ENCODE peak calls at places on chromosomes 12 and 14, in eight cellular contexts. L is HCT116, G is IMR-90, D is neural progenitor cell, A is fibroblast of villous mesenchyme, F is GM13976, I is HepG2, U is keratinocyte. W is an unnamed sample.

GRCh38 chr14:75562048-75562447 is 16.4 kb upstream of the FLVCR2 start:
- DNase-seq in G (no peak), F (no peak), D (no peak), U (no peak), I (no peak), L (no peak), A (no peak), W (no peak)

GRCh38 chr12:108850854-108851573 is 6.4 kb downstream of the SSH1 start:
- DNase-seq in I (no peak), A (peak), U (no peak), D (no peak), F (peak), G (peak), L (no peak), W (peak)

GRCh38 chr12:57223191-57224165 is 6.0 kb upstream of the SHMT2 start:
- DNase-seq in D (no peak), I (no peak), A (no peak), U (no peak), L (no peak), G (no peak), F (no peak), W (no peak)

GRCh38 chr14:89249296-89249565 is 167.8 kb downstream of the FOXN3 start:
- DNase-seq in L (no peak), U (peak), A (no peak), G (peak), I (no peak), D (no peak), F (no peak), W (no peak)

GRCh38 chr12:53984901-53985357 is at the start of gene HOXC10:
- DNase-seq in F (peak), U (no peak), G (peak), A (peak), I (peak), D (peak), L (peak), W (peak)

GRCh38 chr14:51473351-51473750 is 178.4 kb upstream of the FRMD6 start:
- DNase-seq in D (no peak), A (no peak), U (no peak), F (no peak), I (no peak), G (no peak), L (no peak), W (no peak)

GRCh38 chr12:3633396-3633795 is 119.5 kb downstream of the CRACR2A start:
- DNase-seq in D (no peak), G (no peak), U (no peak), I (no peak), F (no peak), A (no peak), L (no peak), W (no peak)

GRCh38 chr14:95597784-95598204 is 62.9 kb downstream of the GLRX5 start:
- DNase-seq in L (no peak), F (no peak), G (peak), I (no peak), U (no peak), A (peak), D (peak), W (peak)

GRCh38 chr14:65846469-65846868 is 433.9 kb downstream of the FUT8 start:
- DNase-seq in G (no peak), I (no peak), U (no peak), D (no peak), F (peak), L (no peak), A (no peak), W (peak)

GRCh38 chr12:116590561-116590960 is 31.4 kb downstream of the MAP1LC3B2 start:
- DNase-seq in I (peak), D (no peak), L (no peak), U (no peak), F (no peak), G (no peak), A (no peak), W (no peak)

GRCh38 chr12:1917172-1918070 is 1.0 kb downstream of the CACNA2D4 start:
- DNase-seq in A (no peak), G (no peak), L (no peak), D (no peak), I (no peak), U (no peak), F (peak), W (peak)

GRCh38 chr14:33948143-33948962 is 2.5 kb downstream of the EGLN3 start:
- DNase-seq in F (no peak), I (no peak), G (no peak), D (no peak), U (no peak), L (no peak), A (no peak), W (no peak)

GRCh38 chr14:34128665-34129064 is 177.8 kb upstream of the EGLN3 start:
- DNase-seq in U (no peak), A (no peak), I (no peak), F (no peak), D (no peak), G (no peak), L (no peak), W (no peak)

GRCh38 chr12:51087818-51088217 is 4.4 kb upstream of the CSRNP2 start:
- DNase-seq in G (no peak), L (no peak), I (no peak), D (no peak), A (no peak), U (no peak), F (peak), W (peak)

GRCh38 chr14:69376439-69376838 is 21.7 kb downstream of the ERH start:
- DNase-seq in F (no peak), D (no peak), L (no peak), G (peak), A (peak), I (peak), U (no peak), W (no peak)

GRCh38 chr14:95562892-95563685 is 28.2 kb downstream of the GLRX5 start:
- DNase-seq in G (peak), D (no peak), U (no peak), L (no peak), F (no peak), A (peak), I (peak), W (no peak)

GRCh38 chr14:99064262-99064954 is 207.6 kb downstream of the BCL11B start:
- DNase-seq in L (no peak), I (no peak), A (no peak), D (no peak), U (peak), G (no peak), F (no peak), W (no peak)

GRCh38 chr14:106294324-106294723 is 767.9 kb downstream of the TMEM121 start:
- DNase-seq in F (no peak), A (no peak), I (no peak), D (no peak), G (no peak), U (no peak), L (no peak), W (no peak)

GRCh38 chr12:70606001-70606400 is 31.2 kb downstream of the PTPRB start:
- DNase-seq in F (no peak), I (peak), U (peak), G (peak), L (no peak), A (no peak), D (no peak), W (no peak)

GRCh38 chr12:68977335-68977734 is 44.4 kb upstream of the CPM start:
- DNase-seq in F (no peak), A (no peak), D (no peak), L (no peak), U (no peak), I (no peak), G (no peak), W (no peak)

GRCh38 chr12:68975811-68976210 is 42.8 kb upstream of the CPM start:
- DNase-seq in A (no peak), F (no peak), G (no peak), D (no peak), U (no peak), I (no peak), L (no peak), W (no peak)

GRCh38 chr12:68976304-68976915 is 43.4 kb upstream of the CPM start:
- DNase-seq in I (peak), F (no peak), G (no peak), L (no peak), D (no peak), A (no peak), U (no peak), W (no peak)

GRCh38 chr12:68978678-68979077 is 45.7 kb upstream of the CPM start:
- DNase-seq in L (no peak), F (no peak), U (no peak), I (no peak), A (no peak), D (no peak), G (no peak), W (no peak)

GRCh38 chr12:68977909-68978610 is 45.1 kb upstream of the CPM start:
- DNase-seq in D (no peak), G (no peak), I (no peak), L (no peak), A (no peak), F (no peak), U (no peak), W (no peak)
- TF ChIP-seq CTCF in D (no peak), G (no peak), I (no peak), L (no peak), A (no peak), F (no peak), U (no peak), W (no peak)

DNA sequence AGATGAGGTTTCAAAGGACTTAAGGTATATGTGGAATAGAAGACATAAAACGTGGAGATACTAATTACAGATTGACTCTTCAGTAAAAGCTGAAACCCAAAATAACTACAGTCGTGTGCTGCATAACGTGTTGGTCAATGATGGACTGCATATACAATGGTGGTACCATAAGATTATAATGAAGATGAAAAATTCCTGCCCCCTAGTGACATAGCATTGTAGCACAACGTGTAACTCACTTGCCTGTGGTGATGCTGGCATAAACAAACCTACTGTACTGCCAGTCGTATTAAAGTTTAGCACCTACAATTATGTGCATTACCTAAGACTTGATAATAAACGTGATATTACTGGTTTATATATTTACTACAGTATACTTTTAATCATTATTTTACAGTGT is 150.3 kb downstream of the LRRK2 start:
- DNase-seq in U (no peak), L (peak), D (no peak), A (peak), I (peak), F (no peak), G (peak), W (no peak)
- TF ChIP-seq CTCF in U (peak), L (peak), D (peak), A (no peak), I (no peak), F (peak), G (peak), W (no peak)

DNA sequence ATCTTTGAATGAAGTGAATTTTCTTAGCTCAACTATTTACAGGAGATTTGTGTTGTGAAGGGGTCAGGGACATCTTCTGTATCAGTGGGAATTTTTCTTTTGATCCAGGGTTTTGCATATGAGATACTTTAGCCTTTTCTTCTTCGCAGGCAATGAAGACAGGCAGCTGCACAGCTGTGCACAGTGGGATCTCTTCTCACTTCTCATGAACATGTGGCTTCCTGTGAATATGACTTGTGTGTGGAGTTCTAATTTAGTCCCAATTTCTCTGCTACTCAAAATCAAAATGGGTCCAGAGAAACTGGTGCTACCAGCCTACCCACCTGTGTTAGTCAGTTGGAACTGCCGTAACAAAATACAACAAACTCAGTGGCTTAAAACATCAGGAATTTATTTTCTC is 37.8 kb downstream of the ARF6 start:
- DNase-seq in F (no peak), A (no peak), L (no peak), G (no peak), D (no peak), I (no peak), U (no peak), W (no peak)
- TF ChIP-seq CTCF in F (no peak), A (no peak), L (no peak), G (no peak), D (no peak), I (no peak), U (no peak), W (no peak)

GRCh38 chr14:25032092-25032784 is 17.7 kb downstream of the STXBP6 start:
- DNase-seq in U (no peak), I (peak), A (no peak), D (no peak), G (no peak), F (no peak), L (no peak), W (no peak)
- TF ChIP-seq CTCF in U (peak), I (peak), A (peak), D (peak), G (no peak), F (no peak), L (peak), W (peak)

GRCh38 chr14:90509403-90509802 is 112.6 kb downstream of the CALM1 start:
- DNase-seq in F (no peak), U (no peak), L (no peak), I (no peak), D (no peak), A (no peak), G (no peak), W (no peak)
- TF ChIP-seq CTCF in F (no peak), U (no peak), L (peak), I (no peak), D (no peak), A (no peak), G (no peak), W (no peak)

DNA sequence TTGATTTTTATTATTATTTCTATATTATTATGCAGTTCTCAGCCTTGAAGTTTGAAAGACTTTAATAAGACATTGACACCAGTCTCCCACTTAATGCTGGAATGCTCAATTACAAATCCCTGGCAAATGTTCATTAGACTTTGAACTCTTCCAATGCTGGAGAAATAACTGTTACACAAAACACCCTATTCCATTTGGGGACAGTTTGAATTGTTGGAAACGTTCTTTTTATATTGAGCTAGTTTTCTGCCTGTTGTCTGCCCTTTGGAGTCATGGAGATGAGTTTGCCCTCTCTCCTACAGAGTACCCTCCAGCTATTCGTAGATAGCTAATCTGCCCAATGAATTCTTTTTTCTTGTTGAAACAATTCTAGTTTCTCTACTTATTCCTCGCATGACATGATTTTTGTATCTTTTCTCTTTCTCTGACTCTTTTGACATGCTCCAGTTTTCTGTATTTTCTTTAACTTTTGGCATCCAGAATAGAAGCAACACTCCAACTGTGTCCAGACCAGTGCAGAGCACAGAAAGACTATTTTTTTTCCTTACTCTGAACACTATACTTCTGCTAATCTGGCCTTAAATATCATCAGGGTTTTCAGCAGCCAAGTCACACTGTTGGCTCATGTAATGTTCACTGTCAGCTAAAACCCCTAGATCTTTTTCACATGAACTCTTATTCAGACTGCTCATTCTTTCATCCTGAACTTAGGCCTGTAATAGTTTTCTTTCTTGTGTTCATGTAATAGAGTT is 379.3 kb downstream of the RAD51B start:
- DNase-seq in L (no peak), F (no peak), D (no peak), A (no peak), G (no peak), I (peak), U (no peak), W (no peak)
- TF ChIP-seq CTCF in L (no peak), F (no peak), D (no peak), A (no peak), G (no peak), I (no peak), U (no peak), W (no peak)

GRCh38 chr14:25033358-25033757 is 16.6 kb downstream of the STXBP6 start:
- DNase-seq in U (no peak), L (no peak), I (no peak), G (no peak), A (no peak), F (no peak), D (no peak), W (no peak)

GRCh38 chr14:25038044-25038668 is 11.8 kb downstream of the STXBP6 start:
- DNase-seq in D (no peak), A (no peak), G (no peak), L (no peak), I (no peak), U (no peak), F (no peak), W (no peak)

GRCh38 chr14:25039933-25040332 is 10.0 kb downstream of the STXBP6 start:
- DNase-seq in A (no peak), U (no peak), F (no peak), L (no peak), G (no peak), I (no peak), D (no peak), W (no peak)

GRCh38 chr14:25037032-25037431 is 12.9 kb downstream of the STXBP6 start:
- DNase-seq in I (no peak), L (no peak), G (no peak), A (no peak), U (no peak), D (no peak), F (no peak), W (no peak)

GRCh38 chr14:25034803-25035681 is 14.9 kb downstream of the STXBP6 start:
- DNase-seq in A (no peak), U (no peak), L (no peak), F (no peak), G (no peak), I (peak), D (no peak), W (no peak)
- TF ChIP-seq CTCF in A (no peak), U (no peak), L (no peak), F (no peak), G (no peak), I (peak), D (no peak), W (no peak)

GRCh38 chr12:13299457-13299856 is 102.9 kb downstream of the EMP1 start:
- DNase-seq in L (no peak), F (no peak), U (no peak), D (no peak), G (no peak), I (no peak), A (no peak), W (no peak)
- TF ChIP-seq CTCF in L (no peak), F (no peak), U (no peak), D (no peak), G (no peak), I (no peak), A (no peak), W (no peak)

DNA sequence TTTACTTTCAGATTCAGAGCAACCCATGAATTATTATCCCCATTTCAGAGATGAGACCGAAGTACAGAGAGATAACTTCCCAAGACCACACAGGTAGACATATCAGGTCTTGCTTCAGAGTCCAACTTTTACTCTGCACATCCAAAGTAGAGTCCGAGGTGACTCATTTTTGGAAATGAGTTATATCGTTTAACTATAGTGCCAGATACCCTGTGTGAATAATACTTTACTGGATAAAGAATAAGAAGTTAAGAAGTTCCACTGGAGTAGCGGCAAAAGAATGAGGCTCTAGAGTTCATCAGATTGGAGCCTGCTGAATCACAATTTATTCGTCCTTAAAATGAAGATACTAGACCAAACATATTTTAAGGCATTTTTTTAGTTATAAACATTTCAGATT is 124.7 kb downstream of the EPS8 start:
- DNase-seq in G (peak), I (no peak), A (peak), L (no peak), D (no peak), U (no peak), F (no peak), W (no peak)
- TF ChIP-seq CTCF in G (no peak), I (no peak), A (no peak), L (no peak), D (no peak), U (no peak), F (no peak), W (no peak)

W was measured in GM20000.